ENCODE peak calls at places on chromosomes 4 and X, in nine cellular contexts. E is fibroblast of lung; D is psoas muscle; F is uterus; S is GM23248; X is neuronal stem cell; O is hepatocyte; C is heart right ventricle; P is effector memory CD4-positive, alpha-beta T cell. K is an unnamed sample. For H3K9me3, the result is how much of the 10 kb centered on the place peaks cover.

GRCh38 chr4:1373892-1374705 is 27.1 kb downstream of the UVSSA start:
- DNase-seq in E (no peak), D (no peak), F (no peak), S (no peak), X (no peak), O (no peak), C (no peak), P (no peak), K (no peak)

GRCh38 chr4:73682508-73682907 is 57.9 kb upstream of the CXCL8 start:
- DNase-seq in E (no peak), D (no peak), F (no peak), S (no peak), X (no peak), O (no peak), C (no peak), P (no peak), K (no peak)

GRCh38 chrX:16484338-16484737 is 165.6 kb upstream of the S100G start:
- DNase-seq in E (peak), D (no peak), F (no peak), S (peak), X (no peak), O (peak), C (no peak), P (no peak), K (no peak)

GRCh38 chr4:176971576-176972105 is 178.9 kb upstream of the VEGFC start:
- DNase-seq in E (no peak), D (no peak), F (no peak), S (no peak), X (no peak), O (no peak), C (no peak), P (no peak), K (no peak)

GRCh38 chrX:87636533-87636932 is 118.9 kb downstream of the KLHL4 start:
- DNase-seq in E (no peak), D (no peak), F (no peak), S (no peak), X (no peak), O (no peak), C (no peak), P (no peak), K (no peak)

GRCh38 chr4:80101768-80102116 is 28.7 kb upstream of the ANTXR2 start:
- DNase-seq in E (peak), D (no peak), F (no peak), S (peak), X (no peak), O (no peak), C (no peak), P (no peak), K (no peak)

GRCh38 chr4:78748361-78748760 is 27.8 kb upstream of the BMP2K start:
- DNase-seq in E (peak), D (no peak), F (no peak), S (peak), X (no peak), O (no peak), C (no peak), P (no peak), K (no peak)

GRCh38 chrX:153768311-153769157 is 4.5 kb downstream of the PLXNB3 start:
- DNase-seq in E (no peak), D (peak), F (no peak), S (no peak), X (no peak), O (no peak), C (no peak), P (no peak), K (no peak)

DNA sequence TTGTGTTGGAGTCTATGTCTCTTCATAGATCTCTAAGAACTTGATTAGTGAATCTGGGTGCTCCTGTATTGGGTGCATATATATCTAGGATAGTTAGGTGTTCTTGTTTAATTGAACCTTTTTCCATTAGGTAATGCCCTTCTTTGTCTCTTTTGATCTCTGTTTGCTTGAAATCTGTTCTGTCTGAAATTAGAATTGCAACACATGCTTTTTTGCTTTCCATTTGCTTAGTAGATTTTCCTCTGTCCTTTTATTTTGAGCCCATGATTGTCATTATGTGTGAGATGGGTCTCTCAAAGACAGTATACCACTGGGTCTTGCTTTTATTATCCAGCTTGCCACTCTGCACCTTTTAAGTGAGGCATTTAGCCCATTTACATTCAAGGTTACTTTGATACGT is 79.1 kb upstream of the APOOL start:
- DNase-seq in E (no peak), D (no peak), F (no peak), S (no peak), X (no peak), O (no peak), C (no peak), P (no peak), K (no peak)
- H3K9me3 ChIP-seq in E (under half), D (under half), F (under half), S (under half), X (under half), O (under half), C (under half), P (under half), K (under half)

DNA sequence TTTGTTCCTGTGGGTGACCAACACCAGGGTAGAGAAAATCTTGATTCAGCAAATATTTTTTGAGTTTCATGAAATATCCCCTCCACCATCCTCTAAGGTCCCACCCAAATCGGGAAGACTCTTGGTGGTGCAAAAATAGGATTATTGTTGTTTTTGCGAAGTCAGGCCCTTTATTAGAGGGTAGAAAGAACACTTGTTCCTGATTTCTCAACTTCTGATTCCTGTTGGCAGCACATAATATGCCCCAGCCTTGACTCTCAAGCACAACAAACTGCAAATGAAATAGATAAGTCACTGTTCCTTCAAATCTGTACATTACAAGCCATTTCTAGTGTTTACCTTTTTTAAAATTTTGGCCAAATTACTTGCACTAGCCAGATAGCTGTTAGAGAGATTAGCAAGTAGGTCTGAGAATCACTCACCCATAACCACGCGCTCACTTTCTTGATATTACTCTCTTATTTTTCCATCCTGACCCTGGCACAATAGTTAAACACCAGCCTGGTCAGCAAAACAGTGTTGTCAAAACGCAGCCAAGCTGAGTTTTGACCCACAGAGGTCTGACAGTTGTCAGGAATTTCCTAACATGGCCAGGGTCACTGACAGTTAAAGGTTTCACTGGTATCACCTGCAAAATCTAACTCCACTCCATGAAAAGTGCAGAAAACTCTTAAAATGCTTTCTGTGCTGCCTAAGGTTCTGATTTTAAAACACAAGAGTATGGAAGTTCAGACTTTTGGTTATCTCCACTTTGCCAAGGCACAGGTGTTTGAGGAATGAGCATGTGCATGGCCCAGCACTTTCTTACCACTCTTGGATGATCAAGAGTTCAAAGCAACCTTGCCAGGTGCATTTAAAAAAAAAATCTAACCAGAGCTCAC is 69.8 kb downstream of the RBM47 start:
- DNase-seq in E (no peak), D (no peak), F (no peak), S (no peak), X (no peak), O (no peak), C (no peak), P (no peak), K (no peak)
- H3K27ac ChIP-seq in E (no peak), D (no peak), F (no peak), S (no peak), X (no peak), O (peak), C (no peak), P (no peak), K (no peak)

GRCh38 chr4:3386486-3386885 is 55.3 kb upstream of the HGFAC start:
- DNase-seq in E (no peak), D (no peak), F (no peak), S (no peak), X (no peak), O (no peak), C (no peak), P (no peak), K (no peak)
- H3K4me3 ChIP-seq in E (no peak), D (no peak), F (no peak), S (no peak), X (no peak), O (no peak), C (no peak), P (no peak), K (no peak)

GRCh38 chr4:36590343-36590742 is 308.9 kb downstream of the DTHD1 start:
- DNase-seq in E (no peak), D (no peak), F (no peak), S (no peak), X (no peak), O (no peak), C (no peak), P (no peak), K (no peak)
- H3K9me3 ChIP-seq in E (under half), D (under half), F (under half), S (under half), X (under half), O (under half), C (under half), P (under half), K (under half)

GRCh38 chr4:154030747-154031146 is 241.9 kb upstream of the SFRP2 start:
- DNase-seq in E (no peak), D (no peak), F (no peak), S (peak), X (no peak), O (peak), C (no peak), P (no peak), K (peak)

GRCh38 chr4:154029171-154029570 is 240.3 kb upstream of the SFRP2 start:
- DNase-seq in E (no peak), D (no peak), F (no peak), S (no peak), X (no peak), O (no peak), C (no peak), P (no peak), K (no peak)

GRCh38 chr4:154033921-154034320 is 245.0 kb upstream of the SFRP2 start:
- DNase-seq in E (no peak), D (no peak), F (no peak), S (no peak), X (no peak), O (no peak), C (no peak), P (no peak), K (no peak)

GRCh38 chr4:154032914-154033313 is 244.0 kb upstream of the SFRP2 start:
- DNase-seq in E (no peak), D (no peak), F (no peak), S (no peak), X (no peak), O (no peak), C (no peak), P (no peak), K (no peak)

DNA sequence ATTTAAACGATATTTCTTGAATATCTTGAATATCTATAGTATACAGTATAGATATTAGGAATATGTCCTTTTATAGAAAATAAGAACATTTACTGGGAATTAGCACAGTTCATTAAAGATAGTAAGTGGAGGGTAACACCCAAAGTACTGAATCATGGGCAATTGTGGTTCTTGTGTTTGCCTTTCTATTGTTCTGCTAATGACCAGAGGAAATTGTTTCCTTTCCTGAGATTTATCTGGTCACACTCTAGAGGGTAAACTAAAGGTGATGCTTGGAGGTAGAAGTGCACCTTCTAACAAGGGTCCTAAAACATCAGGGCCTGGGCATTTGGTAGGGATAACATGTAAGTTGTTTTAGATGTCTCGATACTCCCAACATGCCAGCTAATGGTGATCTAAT is 241.3 kb upstream of the SFRP2 start:
- DNase-seq in E (no peak), D (no peak), F (no peak), S (no peak), X (no peak), O (no peak), C (no peak), P (no peak), K (no peak)
- H3K27ac ChIP-seq in E (no peak), D (no peak), F (no peak), S (no peak), X (no peak), O (no peak), C (no peak), P (no peak), K (no peak)

DNA sequence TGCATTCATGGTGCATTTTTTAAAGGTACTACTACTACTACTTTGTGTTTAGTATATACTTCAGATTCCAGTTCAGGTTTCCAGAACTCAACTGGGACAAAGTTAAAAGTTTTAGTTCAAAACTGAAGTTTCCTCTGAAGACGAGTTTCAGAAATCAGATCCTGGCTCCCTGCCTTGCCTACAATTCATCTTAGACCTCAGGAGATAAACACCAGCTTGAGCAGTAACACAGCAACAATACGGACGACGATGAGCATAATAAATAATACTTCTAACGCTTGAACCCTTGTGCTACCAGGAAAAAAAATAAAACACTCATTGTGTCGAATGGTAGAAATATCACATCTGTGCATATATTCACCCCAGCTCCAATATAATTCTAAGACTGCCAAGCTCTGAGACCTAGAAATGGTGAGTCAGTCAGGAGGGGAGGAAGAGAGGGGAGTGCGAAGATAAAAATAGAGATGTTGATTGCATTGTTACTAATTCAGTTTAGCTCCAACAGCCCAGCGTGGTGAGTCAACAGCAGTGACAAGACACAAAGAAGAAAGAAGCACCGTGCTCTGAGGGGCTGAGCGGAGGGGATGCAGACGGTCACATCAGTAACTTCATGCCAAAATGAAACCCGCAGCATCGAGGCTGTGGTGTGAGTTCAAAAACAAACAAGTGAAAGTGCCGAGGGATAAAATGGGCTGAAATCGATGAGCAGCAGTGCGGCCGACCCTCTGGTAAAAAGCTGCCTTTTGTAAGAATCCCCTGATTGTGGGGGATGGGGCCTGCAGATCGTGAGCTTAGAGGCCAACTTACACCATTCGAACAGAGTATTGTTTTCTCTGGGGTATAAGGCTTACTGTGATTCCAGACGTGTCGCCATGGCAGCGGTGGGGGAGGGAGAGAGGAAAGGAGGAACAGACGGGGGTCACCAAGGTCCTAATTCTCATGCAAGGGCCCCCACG is 150.3 kb downstream of the MGST2 start:
- DNase-seq in E (peak), D (peak), F (peak), S (peak), X (peak), O (peak), C (peak), P (no peak), K (no peak)
- H3K4me3 ChIP-seq in E (peak), D (peak), F (peak), S (peak), X (no peak), O (no peak), C (peak), P (no peak), K (no peak)